ENCODE peak calls at places on chromosomes 11 and 22, in six cellular contexts. K is BJ, D is HCEC 1CT, Q is stomach, H is A172, A is Daoy. B is an unnamed sample.

GRCh38 chr22:48874956-48875355 is 952.7 kb downstream of the BRD1 start:
- DNase-seq in K (no peak), D (no peak), Q (no peak), H (no peak), A (no peak), B (no peak)

GRCh38 chr22:44151661-44152060 is 29.1 kb upstream of the PARVG start:
- DNase-seq in K (peak), D (peak), Q (no peak), H (peak), A (peak), B (no peak)

GRCh38 chr11:31619980-31620379 is 110.4 kb downstream of the ELP4 start:
- DNase-seq in K (no peak), D (no peak), Q (no peak), H (no peak), A (no peak), B (no peak)

GRCh38 chr11:96061094-96061493 is 137.2 kb upstream of the MTMR2 start:
- DNase-seq in K (no peak), D (no peak), Q (no peak), H (no peak), A (no peak), B (no peak)

GRCh38 chr11:37500425-37500824 is 902.4 kb upstream of the RAG2 start:
- DNase-seq in K (no peak), D (no peak), Q (no peak), H (peak), A (peak), B (no peak)

GRCh38 chr22:25069758-25070461 is 117.4 kb downstream of the KIAA1671 start:
- DNase-seq in K (no peak), D (no peak), Q (no peak), H (no peak), A (no peak), B (no peak)

GRCh38 chr11:123054301-123055065 is 7.5 kb downstream of the HSPA8 start:
- DNase-seq in K (no peak), D (peak), Q (no peak), H (peak), A (peak), B (peak)

GRCh38 chr11:45915446-45915845 is 2.2 kb downstream of the PEX16 start:
- DNase-seq in K (no peak), D (no peak), Q (no peak), H (no peak), A (no peak), B (no peak)